ENCODE peak calls at places on chromosomes 3 and 15, in nine cellular contexts. One of them, this sample, is unnamed.

GRCh38 chr3:195259146-195259563 is 11.8 kb downstream of the XXYLT1 start:
- DNase-seq in tibial nerve: no peak
- DNase-seq in testis: no peak
- DNase-seq in right atrium auricular region: peak; percentile 64
- DNase-seq in SJSA1: no peak
- DNase-seq in mammary epithelial cell: peak; percentile 37
- DNase-seq in hepatocyte: no peak
- DNase-seq in PC-3: peak; percentile 30
- DNase-seq in IMR-90: peak; percentile 32
- DNase-seq in this sample: peak; percentile 24

GRCh38 chr15:62569460-62570404 is 404.6 kb upstream of the C2CD4B start:
- DNase-seq in tibial nerve: peak; percentile 63
- DNase-seq in testis: peak; percentile 44
- DNase-seq in right atrium auricular region: peak; percentile 89
- DNase-seq in SJSA1: peak; percentile 79
- DNase-seq in mammary epithelial cell: peak; percentile 15
- DNase-seq in hepatocyte: peak; percentile 80
- DNase-seq in PC-3: peak; percentile 92
- DNase-seq in IMR-90: peak; percentile 96
- DNase-seq in this sample: no peak

GRCh38 chr3:142896996-142897395 is 8.1 kb upstream of the PCOLCE2 start:
- DNase-seq in tibial nerve: no peak
- DNase-seq in testis: no peak
- DNase-seq in right atrium auricular region: no peak
- DNase-seq in SJSA1: no peak
- DNase-seq in mammary epithelial cell: no peak
- DNase-seq in hepatocyte: no peak
- DNase-seq in PC-3: peak; percentile 51
- DNase-seq in IMR-90: no peak
- DNase-seq in this sample: no peak

GRCh38 chr3:4834403-4834866 is 144.8 kb upstream of the BHLHE40 start:
- DNase-seq in tibial nerve: no peak
- DNase-seq in testis: peak; percentile 73
- DNase-seq in right atrium auricular region: no peak
- DNase-seq in SJSA1: no peak
- DNase-seq in mammary epithelial cell: no peak
- DNase-seq in hepatocyte: no peak
- DNase-seq in PC-3: no peak
- DNase-seq in IMR-90: peak; percentile 17
- DNase-seq in this sample: no peak

GRCh38 chr3:192422998-192423349 is 304.4 kb downstream of the FGF12 start:
- DNase-seq in tibial nerve: no peak
- DNase-seq in testis: no peak
- DNase-seq in right atrium auricular region: no peak
- DNase-seq in SJSA1: no peak
- DNase-seq in mammary epithelial cell: no peak
- DNase-seq in hepatocyte: no peak
- DNase-seq in PC-3: no peak
- DNase-seq in IMR-90: no peak
- DNase-seq in this sample: peak; percentile 18

GRCh38 chr3:52366527-52366926 is 50.4 kb downstream of the DNAH1 start:
- DNase-seq in tibial nerve: no peak
- DNase-seq in testis: no peak
- DNase-seq in right atrium auricular region: no peak
- DNase-seq in SJSA1: no peak
- DNase-seq in mammary epithelial cell: no peak
- DNase-seq in hepatocyte: no peak
- DNase-seq in PC-3: no peak
- DNase-seq in IMR-90: no peak
- DNase-seq in this sample: no peak

GRCh38 chr3:4735243-4735642 is 242.1 kb downstream of the ITPR1 start:
- DNase-seq in tibial nerve: no peak
- DNase-seq in testis: no peak
- DNase-seq in right atrium auricular region: no peak
- DNase-seq in SJSA1: no peak
- DNase-seq in mammary epithelial cell: no peak
- DNase-seq in hepatocyte: no peak
- DNase-seq in PC-3: no peak
- DNase-seq in IMR-90: no peak
- DNase-seq in this sample: no peak

GRCh38 chr15:86837631-86838030 is 758.0 kb downstream of the AGBL1 start:
- DNase-seq in tibial nerve: no peak
- DNase-seq in testis: no peak
- DNase-seq in right atrium auricular region: no peak
- DNase-seq in SJSA1: no peak
- DNase-seq in mammary epithelial cell: no peak
- DNase-seq in hepatocyte: no peak
- DNase-seq in PC-3: no peak
- DNase-seq in IMR-90: no peak
- DNase-seq in this sample: no peak

GRCh38 chr3:126372413-126373145 is 15.4 kb upstream of the KLF15 start:
- DNase-seq in tibial nerve: no peak
- DNase-seq in testis: no peak
- DNase-seq in right atrium auricular region: no peak
- DNase-seq in SJSA1: no peak
- DNase-seq in mammary epithelial cell: no peak
- DNase-seq in hepatocyte: no peak
- DNase-seq in PC-3: no peak
- DNase-seq in IMR-90: no peak
- DNase-seq in this sample: no peak

GRCh38 chr3:146715176-146715575 is 110.0 kb upstream of the PLSCR5 start:
- DNase-seq in tibial nerve: no peak
- DNase-seq in testis: no peak
- DNase-seq in right atrium auricular region: no peak
- DNase-seq in SJSA1: no peak
- DNase-seq in mammary epithelial cell: peak; percentile 18
- DNase-seq in hepatocyte: no peak
- DNase-seq in PC-3: peak; percentile 28
- DNase-seq in IMR-90: peak; percentile 1
- DNase-seq in this sample: peak; percentile 18

GRCh38 chr15:69126054-69126469 is 34.4 kb upstream of the GLCE start:
- DNase-seq in tibial nerve: no peak
- DNase-seq in testis: no peak
- DNase-seq in right atrium auricular region: no peak
- DNase-seq in SJSA1: no peak
- DNase-seq in mammary epithelial cell: no peak
- DNase-seq in hepatocyte: peak; percentile 80
- DNase-seq in PC-3: no peak
- DNase-seq in IMR-90: peak; percentile 76
- DNase-seq in this sample: no peak

GRCh38 chr3:83169473-83169872 is 1408.0 kb upstream of the GBE1 start:
- DNase-seq in tibial nerve: no peak
- DNase-seq in testis: no peak
- DNase-seq in right atrium auricular region: no peak
- DNase-seq in SJSA1: no peak
- DNase-seq in mammary epithelial cell: no peak
- DNase-seq in hepatocyte: no peak
- DNase-seq in PC-3: no peak
- DNase-seq in IMR-90: no peak
- DNase-seq in this sample: no peak

GRCh38 chr15:73362900-73363299 is 5.9 kb downstream of the HCN4 start:
- DNase-seq in tibial nerve: no peak
- DNase-seq in testis: no peak
- DNase-seq in right atrium auricular region: no peak
- DNase-seq in SJSA1: no peak
- DNase-seq in mammary epithelial cell: no peak
- DNase-seq in hepatocyte: no peak
- DNase-seq in PC-3: no peak
- DNase-seq in IMR-90: no peak
- DNase-seq in this sample: no peak

GRCh38 chr3:100796556-100796955 is 87.3 kb downstream of the TFG start:
- DNase-seq in tibial nerve: no peak
- DNase-seq in testis: no peak
- DNase-seq in right atrium auricular region: no peak
- DNase-seq in SJSA1: no peak
- DNase-seq in mammary epithelial cell: peak; percentile 19
- DNase-seq in hepatocyte: peak; percentile 8
- DNase-seq in PC-3: peak; percentile 61
- DNase-seq in IMR-90: peak; percentile 47
- DNase-seq in this sample: no peak

GRCh38 chr3:168157301-168157700 is 61.6 kb upstream of the GOLIM4 start:
- DNase-seq in tibial nerve: no peak
- DNase-seq in testis: no peak
- DNase-seq in right atrium auricular region: no peak
- DNase-seq in SJSA1: no peak
- DNase-seq in mammary epithelial cell: no peak
- DNase-seq in hepatocyte: peak; percentile 10
- DNase-seq in PC-3: no peak
- DNase-seq in IMR-90: no peak
- DNase-seq in this sample: no peak

GRCh38 chr15:72222433-72222832 is 8.6 kb downstream of the PKM start:
- DNase-seq in tibial nerve: no peak
- DNase-seq in testis: peak; percentile 65
- DNase-seq in right atrium auricular region: no peak
- DNase-seq in SJSA1: no peak
- DNase-seq in mammary epithelial cell: peak; percentile 96
- DNase-seq in hepatocyte: no peak
- DNase-seq in PC-3: peak; percentile 75
- DNase-seq in IMR-90: no peak
- DNase-seq in this sample: peak; percentile 94

GRCh38 chr3:134057006-134057832 is 27.5 kb upstream of the SLCO2A1 start:
- DNase-seq in tibial nerve: no peak
- DNase-seq in testis: no peak
- DNase-seq in right atrium auricular region: no peak
- DNase-seq in SJSA1: no peak
- DNase-seq in mammary epithelial cell: peak; percentile 46
- DNase-seq in hepatocyte: no peak
- DNase-seq in PC-3: no peak
- DNase-seq in IMR-90: peak; percentile 55
- DNase-seq in this sample: peak; percentile 11

GRCh38 chr3:20051123-20051806 is 11.0 kb downstream of the KAT2B start:
- DNase-seq in tibial nerve: no peak
- DNase-seq in testis: no peak
- DNase-seq in right atrium auricular region: no peak
- DNase-seq in SJSA1: no peak
- DNase-seq in mammary epithelial cell: no peak
- DNase-seq in hepatocyte: no peak
- DNase-seq in PC-3: no peak
- DNase-seq in IMR-90: no peak
- DNase-seq in this sample: peak; percentile 86

GRCh38 chr3:72232777-72233176 is 447.8 kb upstream of the PROK2 start:
- DNase-seq in tibial nerve: no peak
- DNase-seq in testis: no peak
- DNase-seq in right atrium auricular region: no peak
- DNase-seq in SJSA1: no peak
- DNase-seq in mammary epithelial cell: no peak
- DNase-seq in hepatocyte: no peak
- DNase-seq in PC-3: no peak
- DNase-seq in IMR-90: no peak
- DNase-seq in this sample: no peak

GRCh38 chr3:72229952-72230351 is 445.0 kb upstream of the PROK2 start:
- DNase-seq in tibial nerve: no peak
- DNase-seq in testis: no peak
- DNase-seq in right atrium auricular region: no peak
- DNase-seq in SJSA1: no peak
- DNase-seq in mammary epithelial cell: no peak
- DNase-seq in hepatocyte: no peak
- DNase-seq in PC-3: peak; percentile 25
- DNase-seq in IMR-90: no peak
- DNase-seq in this sample: no peak

GRCh38 chr3:72233571-72233970 is 448.6 kb upstream of the PROK2 start:
- DNase-seq in tibial nerve: no peak
- DNase-seq in testis: no peak
- DNase-seq in right atrium auricular region: no peak
- DNase-seq in SJSA1: no peak
- DNase-seq in mammary epithelial cell: no peak
- DNase-seq in hepatocyte: no peak
- DNase-seq in PC-3: no peak
- DNase-seq in IMR-90: no peak
- DNase-seq in this sample: no peak

GRCh38 chr3:72231439-72232196 is 446.7 kb upstream of the PROK2 start:
- DNase-seq in tibial nerve: no peak
- DNase-seq in testis: peak; percentile 86
- DNase-seq in right atrium auricular region: no peak
- DNase-seq in SJSA1: no peak
- DNase-seq in mammary epithelial cell: no peak
- DNase-seq in hepatocyte: no peak
- DNase-seq in PC-3: no peak
- DNase-seq in IMR-90: no peak
- DNase-seq in this sample: no peak

GRCh38 chr3:72230774-72231379 is 445.9 kb upstream of the PROK2 start:
- DNase-seq in tibial nerve: no peak
- DNase-seq in testis: peak; percentile 77
- DNase-seq in right atrium auricular region: no peak
- DNase-seq in SJSA1: no peak
- DNase-seq in mammary epithelial cell: no peak
- DNase-seq in hepatocyte: no peak
- DNase-seq in PC-3: no peak
- DNase-seq in IMR-90: no peak
- DNase-seq in this sample: no peak
- H3K4me1 ChIP-seq in tibial nerve: peaks cover 24% of the 10 kb centered on the region
- H3K4me1 ChIP-seq in testis: peaks cover 38% of the 10 kb centered on the region
- H3K4me1 ChIP-seq in right atrium auricular region: no peaks in the 10 kb centered on the region
- H3K4me1 ChIP-seq in SJSA1: no peaks in the 10 kb centered on the region
- H3K4me1 ChIP-seq in mammary epithelial cell: no peaks in the 10 kb centered on the region
- H3K4me1 ChIP-seq in hepatocyte: peaks cover 13% of the 10 kb centered on the region
- H3K4me1 ChIP-seq in PC-3: no peaks in the 10 kb centered on the region
- H3K4me1 ChIP-seq in IMR-90: no peaks in the 10 kb centered on the region
- H3K4me1 ChIP-seq in this sample: no peaks in the 10 kb centered on the region

DNA sequence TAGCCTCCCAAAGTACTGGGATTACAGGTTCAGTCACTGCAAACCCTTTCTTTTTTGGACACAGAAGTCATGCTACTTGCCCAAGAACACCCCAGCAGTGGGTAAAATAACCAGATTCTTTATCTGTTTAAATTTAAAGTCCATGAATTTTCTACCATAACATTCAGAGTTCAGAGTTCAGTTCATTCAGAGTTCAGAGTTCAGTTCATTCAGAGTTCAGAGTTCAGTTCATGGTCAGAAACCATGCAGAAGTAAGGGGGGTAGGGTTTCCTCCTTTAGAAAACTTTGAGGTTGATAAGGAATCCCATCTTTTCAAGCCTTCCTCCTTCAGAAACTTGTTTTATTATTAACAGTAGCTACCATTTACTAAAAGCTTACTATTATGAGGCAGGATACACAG is 43.2 kb downstream of the RAF1 start:
- DNase-seq in tibial nerve: no peak
- DNase-seq in testis: no peak
- DNase-seq in right atrium auricular region: no peak
- DNase-seq in SJSA1: no peak
- DNase-seq in mammary epithelial cell: no peak
- DNase-seq in hepatocyte: no peak
- DNase-seq in PC-3: no peak
- DNase-seq in IMR-90: no peak
- DNase-seq in this sample: no peak
- H3K27me3 ChIP-seq in tibial nerve: no peaks in the 10 kb centered on the region
- H3K27me3 ChIP-seq in testis: no peaks in the 10 kb centered on the region
- H3K27me3 ChIP-seq in right atrium auricular region: no peaks in the 10 kb centered on the region
- H3K27me3 ChIP-seq in SJSA1: no peaks in the 10 kb centered on the region
- H3K27me3 ChIP-seq in mammary epithelial cell: no peaks in the 10 kb centered on the region
- H3K27me3 ChIP-seq in hepatocyte: no peaks in the 10 kb centered on the region
- H3K27me3 ChIP-seq in PC-3: no peaks in the 10 kb centered on the region
- H3K27me3 ChIP-seq in IMR-90: no peaks in the 10 kb centered on the region
- H3K27me3 ChIP-seq in this sample: no peaks in the 10 kb centered on the region

GRCh38 chr3:66433522-66433782 is 67.4 kb downstream of the LRIG1 start:
- DNase-seq in tibial nerve: no peak
- DNase-seq in testis: no peak
- DNase-seq in right atrium auricular region: no peak
- DNase-seq in SJSA1: no peak
- DNase-seq in mammary epithelial cell: no peak
- DNase-seq in hepatocyte: no peak
- DNase-seq in PC-3: no peak
- DNase-seq in IMR-90: no peak
- DNase-seq in this sample: no peak
- H3K4me1 ChIP-seq in tibial nerve: peaks cover 65% of the 10 kb centered on the region
- H3K4me1 ChIP-seq in testis: peaks cover 9% of the 10 kb centered on the region
- H3K4me1 ChIP-seq in right atrium auricular region: no peaks in the 10 kb centered on the region
- H3K4me1 ChIP-seq in SJSA1: peaks cover 9% of the 10 kb centered on the region
- H3K4me1 ChIP-seq in mammary epithelial cell: peaks cover 33% of the 10 kb centered on the region
- H3K4me1 ChIP-seq in hepatocyte: no peaks in the 10 kb centered on the region
- H3K4me1 ChIP-seq in PC-3: peaks cover 7% of the 10 kb centered on the region
- H3K4me1 ChIP-seq in IMR-90: peaks cover 24% of the 10 kb centered on the region
- H3K4me1 ChIP-seq in this sample: peaks cover 8% of the 10 kb centered on the region

GRCh38 chr3:46717447-46718231 is at the start of gene PRSS50:
- DNase-seq in tibial nerve: no peak
- DNase-seq in testis: peak; percentile 56
- DNase-seq in right atrium auricular region: no peak
- DNase-seq in SJSA1: peak; percentile 43
- DNase-seq in mammary epithelial cell: no peak
- DNase-seq in hepatocyte: no peak
- DNase-seq in PC-3: no peak
- DNase-seq in IMR-90: no peak
- DNase-seq in this sample: no peak
- H3K27me3 ChIP-seq in tibial nerve: peaks cover 15% of the 10 kb centered on the region
- H3K27me3 ChIP-seq in testis: no peaks in the 10 kb centered on the region
- H3K27me3 ChIP-seq in right atrium auricular region: no peaks in the 10 kb centered on the region
- H3K27me3 ChIP-seq in SJSA1: no peaks in the 10 kb centered on the region
- H3K27me3 ChIP-seq in mammary epithelial cell: no peaks in the 10 kb centered on the region
- H3K27me3 ChIP-seq in hepatocyte: no peaks in the 10 kb centered on the region
- H3K27me3 ChIP-seq in PC-3: no peaks in the 10 kb centered on the region
- H3K27me3 ChIP-seq in IMR-90: peaks cover 53% of the 10 kb centered on the region
- H3K27me3 ChIP-seq in this sample: peaks cover 37% of the 10 kb centered on the region